ENCODE peak calls at places on chromosomes 5 and 9, in ten cellular contexts. V is AG08396; S is Right ventricle myocardium superior; N is hippocampal formation; D is stimulated activated CD8-positive, alpha-beta memory T cell treated with anti-CD3 and anti-CD28 coated beads, Interleukin-12 subunit alpha, Interleukin-12 subunit beta, amount 100 ng/mL, for 1 hour; T is heart left ventricle; U is activated CD8-positive, alpha-beta T cell treated with anti-CD3 and anti-CD28 coated beads for 36 hours; X is ELR; W is H9; Q is CD8-positive, alpha-beta memory T cell. R is an unnamed sample.

GRCh38 chr5:155193018-155193417 is 179.5 kb downstream of the KIF4B start:
- DNase-seq in X (no peak), U (no peak), W (peak; percentile 30), Q (no peak), V (no peak), N (no peak), T (peak; percentile 45), D (no peak), S (no peak), R (no peak)

GRCh38 chr5:145975361-145976066 is 39.1 kb downstream of the SH3RF2 start:
- DNase-seq in U (no peak), X (peak; percentile 90), S (no peak), D (no peak), V (no peak), T (no peak), N (no peak), Q (no peak), W (no peak), R (no peak)

GRCh38 chr5:96431376-96432244 is 1.4 kb downstream of the PCSK1 start:
- DNase-seq in N (no peak), U (peak; percentile 61), W (no peak), X (peak; percentile 57), D (no peak), T (no peak), Q (no peak), S (no peak), V (no peak), R (peak; percentile 57)

GRCh38 chr9:113468716-113469448 is 5.4 kb downstream of the RGS3 start:
- DNase-seq in X (no peak), W (no peak), N (no peak), Q (no peak), T (peak; percentile 50), D (no peak), S (no peak), V (no peak), U (no peak), R (no peak)

GRCh38 chr9:96299823-96300222 is 2.2 kb downstream of the HSD17B3 start:
- DNase-seq in X (peak; percentile 44), W (no peak), Q (no peak), S (no peak), U (no peak), T (no peak), D (no peak), V (no peak), N (no peak), R (no peak)

GRCh38 chr9:76560481-76560891 is 101.5 kb downstream of the GCNT1 start:
- DNase-seq in T (no peak), U (no peak), V (no peak), Q (no peak), X (peak; percentile 66), N (no peak), W (no peak), S (no peak), D (no peak), R (no peak)

GRCh38 chr5:16518606-16519005 is 53.0 kb upstream of the ZNF622 start:
- DNase-seq in Q (no peak), N (no peak), V (no peak), U (no peak), T (no peak), W (no peak), X (no peak), D (no peak), S (no peak), R (no peak)

GRCh38 chr9:100430286-100430940 is 3.5 kb downstream of the MSANTD3 start:
- DNase-seq in D (no peak), X (no peak), N (no peak), U (no peak), S (no peak), W (no peak), Q (no peak), V (no peak), T (no peak), R (no peak)

R was measured in neural progenitor cell.